ENCODE peak calls at places on chromosomes 12 and 14, in four cellular contexts. Z, N, U and A are unnamed samples.

GRCh38 chr12:80553316-80553715 is 109.3 kb downstream of the PTPRQ start:
- DNase-seq in Z (no peak), N (no peak), U (no peak), A (no peak)

GRCh38 chr12:124497658-124498057 is 69.8 kb downstream of the NCOR2 start:
- DNase-seq in Z (no peak), U (no peak), N (no peak), A (no peak)

GRCh38 chr12:121802843-121803698 is 738 bp upstream of the SETD1B start:
- DNase-seq in N (peak; percentile 66), Z (peak; percentile 87), U (no peak), A (peak; percentile 78)

GRCh38 chr14:68295316-68295816 is 475.8 kb downstream of the RAD51B start:
- DNase-seq in Z (no peak), U (no peak), N (no peak), A (no peak)

GRCh38 chr14:26833777-26834176 is 235.9 kb upstream of the NOVA1 start:
- DNase-seq in Z (no peak), N (no peak), U (no peak), A (no peak)

GRCh38 chr14:35046751-35047536 is 872 bp downstream of the FAM177A1 start:
- DNase-seq in Z (peak; percentile 10), U (no peak), N (no peak), A (no peak)

GRCh38 chr12:11978985-11979384 is 91.8 kb upstream of the BCL2L14 start:
- DNase-seq in N (no peak), U (no peak), Z (no peak), A (no peak)

GRCh38 chr14:68557648-68558047 is 235.2 kb downstream of the ZFP36L1 start:
- DNase-seq in N (no peak), Z (no peak), U (no peak), A (no peak)

GRCh38 chr14:72243309-72243708 is 311.1 kb downstream of the RGS6 start:
- DNase-seq in Z (no peak), N (no peak), U (no peak), A (no peak)